ENCODE peak calls at places on chromosomes 12 and 14, in nine cellular contexts. F is fibroblast of lung, E is breast epithelium, D is T-helper 2 cell, B is NCI-H1436, T is GM23248, S is NCI-H1092 treated with DMSO at 0.1 percent for 48 hours, W is glomerular endothelial cell, Z is T-cell. I is an unnamed sample.

GRCh38 chr14:74239848-74240793 is 872 bp downstream of the VSX2 start:
- DNase-seq in F (no peak), E (no peak), D (no peak), B (no peak), T (peak; percentile 35), S (no peak), W (no peak), Z (no peak), I (peak; percentile 10)

GRCh38 chr12:58916891-58917570 is 3.3 kb downstream of the LRIG3 start:
- DNase-seq in F (peak; percentile 74), E (no peak), D (no peak), B (no peak), T (peak; percentile 79), S (no peak), W (no peak), Z (no peak), I (peak; percentile 83)

GRCh38 chr12:6294533-6295186 is 15.8 kb upstream of the PLEKHG6 start:
- DNase-seq in F (no peak), E (no peak), D (no peak), B (no peak), T (peak; percentile 38), S (no peak), W (no peak), Z (no peak), I (no peak)

GRCh38 chr12:3311491-3312103 is 179.4 kb upstream of the PRMT8 start:
- DNase-seq in F (no peak), E (no peak), D (no peak), B (no peak), T (no peak), S (no peak), W (no peak), Z (no peak), I (no peak)

GRCh38 chr14:103091041-103091882 is 3.3 kb upstream of the EXOC3L4 start:
- DNase-seq in F (peak; percentile 19), E (no peak), D (peak; percentile 76), B (peak; percentile 67), T (peak; percentile 62), S (no peak), W (no peak), Z (peak; percentile 75), I (peak; percentile 54)

GRCh38 chr12:130560321-130560720 is 155.8 kb downstream of the RIMBP2 start:
- DNase-seq in F (no peak), E (no peak), D (no peak), B (no peak), T (no peak), S (no peak), W (no peak), Z (no peak), I (no peak)

GRCh38 chr14:69094481-69094880 is 58.4 kb downstream of the DCAF5 start:
- DNase-seq in F (peak; percentile 67), E (no peak), D (no peak), B (no peak), T (no peak), S (no peak), W (no peak), Z (no peak), I (no peak)

GRCh38 chr12:25592725-25593495 is 39.8 kb upstream of the LMNTD1 start:
- DNase-seq in F (no peak), E (no peak), D (no peak), B (peak; percentile 15), T (no peak), S (no peak), W (no peak), Z (no peak), I (no peak)

GRCh38 chr12:13505224-13505623 is 308.7 kb downstream of the EMP1 start:
- DNase-seq in F (no peak), E (no peak), D (no peak), B (no peak), T (no peak), S (no peak), W (no peak), Z (no peak), I (no peak)

GRCh38 chr14:45519770-45520169 is 266.8 kb upstream of the MIS18BP1 start:
- DNase-seq in F (no peak), E (no peak), D (no peak), B (no peak), T (no peak), S (no peak), W (no peak), Z (no peak), I (no peak)

GRCh38 chr12:1926274-1926673 is 7.8 kb upstream of the CACNA2D4 start:
- DNase-seq in F (no peak), E (no peak), D (no peak), B (no peak), T (no peak), S (no peak), W (no peak), Z (no peak), I (no peak)

GRCh38 chr12:132279184-132279889 is 50.1 kb downstream of the GALNT9 start:
- DNase-seq in F (no peak), E (no peak), D (no peak), B (no peak), T (no peak), S (no peak), W (no peak), Z (no peak), I (no peak)

GRCh38 chr12:26648584-26648983 is 184.4 kb downstream of the ITPR2 start:
- DNase-seq in F (peak; percentile 95), E (no peak), D (no peak), B (no peak), T (peak; percentile 90), S (no peak), W (peak; percentile 83), Z (no peak), I (peak; percentile 90)

GRCh38 chr14:32661216-32661615 is 277.5 kb upstream of the NPAS3 start:
- DNase-seq in F (no peak), E (no peak), D (no peak), B (no peak), T (no peak), S (no peak), W (no peak), Z (no peak), I (no peak)

GRCh38 chr14:41609704-41610183 is 3.1 kb downstream of the LRFN5 start:
- DNase-seq in F (peak; percentile 48), E (no peak), D (no peak), B (peak; percentile 83), T (peak; percentile 80), S (peak; percentile 96), W (no peak), Z (no peak), I (peak; percentile 73)

GRCh38 chr14:35355981-35356839 is 48.3 kb downstream of the NFKBIA start:
- DNase-seq in F (peak; percentile 81), E (no peak), D (no peak), B (no peak), T (peak; percentile 60), S (no peak), W (no peak), Z (no peak), I (peak; percentile 55)

GRCh38 chr12:56900583-56900982 is 33.6 kb downstream of the SDR9C7 start:
- DNase-seq in F (no peak), E (no peak), D (no peak), B (no peak), T (peak; percentile 44), S (no peak), W (no peak), Z (no peak), I (peak; percentile 2)

GRCh38 chr12:132441871-132442863 is 47.8 kb upstream of the FBRSL1 start:
- DNase-seq in F (no peak), E (no peak), D (no peak), B (no peak), T (no peak), S (no peak), W (no peak), Z (no peak), I (no peak)

GRCh38 chr14:55383039-55383438 is 28.6 kb downstream of the ATG14 start:
- DNase-seq in F (peak; percentile 87), E (no peak), D (no peak), B (no peak), T (peak; percentile 23), S (no peak), W (no peak), Z (no peak), I (peak; percentile 46)

GRCh38 chr12:81644503-81644902 is 114.6 kb downstream of the PPFIA2 start:
- DNase-seq in F (peak; percentile 44), E (no peak), D (no peak), B (peak; percentile 63), T (peak; percentile 71), S (peak; percentile 60), W (peak; percentile 36), Z (no peak), I (peak; percentile 83)

GRCh38 chr14:53571990-53572389 is 384.6 kb downstream of the BMP4 start:
- DNase-seq in F (no peak), E (no peak), D (no peak), B (no peak), T (no peak), S (no peak), W (no peak), Z (no peak), I (peak; percentile 68)

GRCh38 chr12:28780096-28780495 is 369.0 kb upstream of the FAR2 start:
- DNase-seq in F (peak; percentile 74), E (no peak), D (no peak), B (no peak), T (peak; percentile 72), S (no peak), W (peak; percentile 51), Z (no peak), I (no peak)

GRCh38 chr12:103050273-103050672 is 92.8 kb downstream of the ASCL1 start:
- DNase-seq in F (no peak), E (no peak), D (no peak), B (no peak), T (no peak), S (no peak), W (no peak), Z (no peak), I (no peak)

GRCh38 chr14:39425947-39426346 is 6.3 kb downstream of the FBXO33 start:
- DNase-seq in F (no peak), E (no peak), D (no peak), B (no peak), T (no peak), S (no peak), W (no peak), Z (no peak), I (no peak)

GRCh38 chr14:61700104-61700886 is 5.0 kb downstream of the HIF1A start:
- DNase-seq in F (no peak), E (no peak), D (no peak), B (no peak), T (peak; percentile 50), S (no peak), W (no peak), Z (no peak), I (peak; percentile 42)

GRCh38 chr12:69897744-69898143 is 72.7 kb downstream of the MYRFL start:
- DNase-seq in F (peak; percentile 99), E (peak; percentile 68), D (no peak), B (no peak), T (peak; percentile 86), S (no peak), W (no peak), Z (no peak), I (peak; percentile 78)

GRCh38 chr14:93245764-93246420 is 38.8 kb downstream of the UBR7 start:
- DNase-seq in F (peak; percentile 19), E (no peak), D (no peak), B (no peak), T (peak; percentile 35), S (no peak), W (no peak), Z (no peak), I (no peak)

GRCh38 chr12:19095869-19096480 is 33.6 kb upstream of the PLEKHA5 start:
- DNase-seq in F (peak; percentile 80), E (no peak), D (no peak), B (no peak), T (peak; percentile 75), S (no peak), W (no peak), Z (no peak), I (peak; percentile 30)

GRCh38 chr12:110704750-110705149 is 15.8 kb upstream of the HVCN1 start:
- DNase-seq in F (no peak), E (no peak), D (no peak), B (peak; percentile 28), T (no peak), S (peak; percentile 4), W (no peak), Z (no peak), I (no peak)

GRCh38 chr12:9634177-9634803 is 26.6 kb upstream of the KLRB1 start:
- DNase-seq in F (peak; percentile 28), E (peak; percentile 47), D (peak; percentile 63), B (no peak), T (peak; percentile 56), S (peak; percentile 3), W (no peak), Z (peak; percentile 84), I (peak; percentile 81)

GRCh38 chr14:83217492-83217891 is 1683.8 kb upstream of the SEL1L start:
- DNase-seq in F (peak; percentile 1), E (no peak), D (no peak), B (no peak), T (peak; percentile 29), S (no peak), W (no peak), Z (no peak), I (peak; percentile 95)

I was measured in adipocyte.